ENCODE peak calls at places on chromosomes 4 and X, in seven cellular contexts. One of them, this sample, is unnamed.

GRCh38 chr4:87985097-87985886 is 9.8 kb downstream of the SPP1 start:
- DNase-seq in HepG2: peak
- DNase-seq in upper lobe of left lung: no peak
- DNase-seq in body of pancreas: peak
- DNase-seq in astrocyte of the spinal cord: peak
- DNase-seq in kidney: peak
- DNase-seq in H7: peak
- DNase-seq in this sample: peak

GRCh38 chrX:108947205-108947604 is 210.8 kb upstream of the IRS4 start:
- DNase-seq in HepG2: no peak
- DNase-seq in upper lobe of left lung: no peak
- DNase-seq in body of pancreas: no peak
- DNase-seq in astrocyte of the spinal cord: no peak
- DNase-seq in kidney: no peak
- DNase-seq in H7: no peak
- DNase-seq in this sample: no peak

GRCh38 chr4:26086621-26087068 is 172.6 kb downstream of the SMIM20 start:
- DNase-seq in HepG2: no peak
- DNase-seq in upper lobe of left lung: no peak
- DNase-seq in body of pancreas: no peak
- DNase-seq in astrocyte of the spinal cord: no peak
- DNase-seq in kidney: no peak
- DNase-seq in H7: no peak
- DNase-seq in this sample: no peak

GRCh38 chr4:76984788-76985211 is 35.2 kb downstream of the SEPTIN11 start:
- DNase-seq in HepG2: peak
- DNase-seq in upper lobe of left lung: no peak
- DNase-seq in body of pancreas: no peak
- DNase-seq in astrocyte of the spinal cord: peak
- DNase-seq in kidney: peak
- DNase-seq in H7: no peak
- DNase-seq in this sample: no peak

GRCh38 chrX:555589-556220 is 74.9 kb upstream of the SHOX start:
- DNase-seq in HepG2: no peak
- DNase-seq in upper lobe of left lung: no peak
- DNase-seq in body of pancreas: no peak
- DNase-seq in astrocyte of the spinal cord: no peak
- DNase-seq in kidney: no peak
- DNase-seq in H7: no peak
- DNase-seq in this sample: no peak

GRCh38 chr4:53582194-53582593 is 9.1 kb downstream of the LNX1 start:
- DNase-seq in HepG2: peak
- DNase-seq in upper lobe of left lung: no peak
- DNase-seq in body of pancreas: no peak
- DNase-seq in astrocyte of the spinal cord: no peak
- DNase-seq in kidney: no peak
- DNase-seq in H7: no peak
- DNase-seq in this sample: no peak

GRCh38 chr4:67198757-67199156 is 346.5 kb downstream of the CENPC start:
- DNase-seq in HepG2: no peak
- DNase-seq in upper lobe of left lung: no peak
- DNase-seq in body of pancreas: no peak
- DNase-seq in astrocyte of the spinal cord: peak
- DNase-seq in kidney: no peak
- DNase-seq in H7: peak
- DNase-seq in this sample: peak

GRCh38 chrX:25020391-25021131 is 4.8 kb upstream of the ARX start:
- DNase-seq in HepG2: no peak
- DNase-seq in upper lobe of left lung: peak
- DNase-seq in body of pancreas: no peak
- DNase-seq in astrocyte of the spinal cord: no peak
- DNase-seq in kidney: no peak
- DNase-seq in H7: peak
- DNase-seq in this sample: peak

GRCh38 chr4:124318292-124318691 is 394.2 kb downstream of the ANKRD50 start:
- DNase-seq in HepG2: no peak
- DNase-seq in upper lobe of left lung: no peak
- DNase-seq in body of pancreas: no peak
- DNase-seq in astrocyte of the spinal cord: no peak
- DNase-seq in kidney: no peak
- DNase-seq in H7: no peak
- DNase-seq in this sample: peak

DNA sequence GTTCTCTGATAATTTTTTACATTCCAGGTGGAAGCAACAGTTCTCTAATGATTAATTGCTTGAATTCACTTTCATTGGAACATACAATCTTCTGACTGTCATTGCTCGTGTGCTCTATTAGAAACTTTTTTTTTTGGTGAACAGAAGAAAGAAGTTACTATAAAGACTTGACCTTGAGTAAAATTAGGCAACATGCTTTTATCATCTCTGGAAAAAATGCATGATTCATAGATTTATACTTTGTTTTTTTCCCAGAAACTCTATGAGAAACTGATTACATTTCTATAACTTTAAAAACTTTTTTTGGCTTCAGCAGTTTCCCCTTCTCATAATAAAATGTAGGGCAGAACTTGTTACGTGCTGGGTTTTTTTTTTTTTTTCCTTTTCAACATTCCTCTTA is 167.6 kb downstream of the ARHGAP10 start:
- DNase-seq in HepG2: no peak
- DNase-seq in upper lobe of left lung: no peak
- DNase-seq in body of pancreas: no peak
- DNase-seq in astrocyte of the spinal cord: no peak
- DNase-seq in kidney: no peak
- DNase-seq in H7: no peak
- DNase-seq in this sample: no peak
- H3K4me3 ChIP-seq in HepG2: no peak
- H3K4me3 ChIP-seq in upper lobe of left lung: no peak
- H3K4me3 ChIP-seq in body of pancreas: no peak
- H3K4me3 ChIP-seq in astrocyte of the spinal cord: no peak
- H3K4me3 ChIP-seq in kidney: no peak
- H3K4me3 ChIP-seq in H7: no peak
- H3K4me3 ChIP-seq in this sample: no peak

DNA sequence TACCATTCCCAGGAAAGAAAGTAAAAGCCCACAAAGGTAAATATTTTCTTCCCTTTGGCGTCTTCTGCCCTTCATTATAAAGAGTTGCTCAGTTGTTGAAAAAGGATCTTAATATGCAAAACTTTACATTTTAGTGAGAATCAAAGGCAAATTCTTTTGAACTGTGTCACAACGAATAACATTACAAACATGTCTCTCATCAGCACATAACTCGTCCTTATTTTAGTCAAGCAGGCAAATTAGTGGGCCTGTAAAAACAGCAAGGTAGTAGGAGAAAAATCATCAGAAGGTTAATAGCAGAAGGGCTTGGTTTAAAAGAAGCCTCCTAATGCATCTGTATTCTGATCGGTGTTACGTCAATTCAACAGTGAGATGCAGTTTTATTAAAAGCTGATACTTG is 647.3 kb upstream of the DIPK2B start:
- DNase-seq in HepG2: no peak
- DNase-seq in upper lobe of left lung: no peak
- DNase-seq in body of pancreas: no peak
- DNase-seq in astrocyte of the spinal cord: no peak
- DNase-seq in kidney: no peak
- DNase-seq in H7: no peak
- DNase-seq in this sample: no peak
- H3K4me3 ChIP-seq in HepG2: no peak
- H3K4me3 ChIP-seq in upper lobe of left lung: no peak
- H3K4me3 ChIP-seq in body of pancreas: no peak
- H3K4me3 ChIP-seq in astrocyte of the spinal cord: no peak
- H3K4me3 ChIP-seq in kidney: no peak
- H3K4me3 ChIP-seq in H7: no peak
- H3K4me3 ChIP-seq in this sample: no peak

GRCh38 chr4:152697284-152698011 is 17.7 kb upstream of the TMEM154 start:
- DNase-seq in HepG2: no peak
- DNase-seq in upper lobe of left lung: no peak
- DNase-seq in body of pancreas: no peak
- DNase-seq in astrocyte of the spinal cord: no peak
- DNase-seq in kidney: no peak
- DNase-seq in H7: no peak
- DNase-seq in this sample: no peak
- H3K4me3 ChIP-seq in HepG2: no peak
- H3K4me3 ChIP-seq in upper lobe of left lung: no peak
- H3K4me3 ChIP-seq in body of pancreas: no peak
- H3K4me3 ChIP-seq in astrocyte of the spinal cord: no peak
- H3K4me3 ChIP-seq in kidney: no peak
- H3K4me3 ChIP-seq in H7: no peak
- H3K4me3 ChIP-seq in this sample: no peak

GRCh38 chr4:23384741-23385140 is 505.1 kb downstream of the PPARGC1A start:
- DNase-seq in HepG2: no peak
- DNase-seq in upper lobe of left lung: no peak
- DNase-seq in body of pancreas: no peak
- DNase-seq in astrocyte of the spinal cord: peak
- DNase-seq in kidney: no peak
- DNase-seq in H7: no peak
- DNase-seq in this sample: no peak

GRCh38 chr4:23382880-23383279 is 507.0 kb downstream of the PPARGC1A start:
- DNase-seq in HepG2: no peak
- DNase-seq in upper lobe of left lung: no peak
- DNase-seq in body of pancreas: no peak
- DNase-seq in astrocyte of the spinal cord: peak
- DNase-seq in kidney: no peak
- DNase-seq in H7: no peak
- DNase-seq in this sample: no peak

GRCh38 chr4:23392860-23393458 is 496.9 kb downstream of the PPARGC1A start:
- DNase-seq in HepG2: no peak
- DNase-seq in upper lobe of left lung: no peak
- DNase-seq in body of pancreas: no peak
- DNase-seq in astrocyte of the spinal cord: no peak
- DNase-seq in kidney: no peak
- DNase-seq in H7: no peak
- DNase-seq in this sample: no peak

GRCh38 chr4:23388699-23389395 is 501.0 kb downstream of the PPARGC1A start:
- DNase-seq in HepG2: no peak
- DNase-seq in upper lobe of left lung: no peak
- DNase-seq in body of pancreas: no peak
- DNase-seq in astrocyte of the spinal cord: no peak
- DNase-seq in kidney: no peak
- DNase-seq in H7: no peak
- DNase-seq in this sample: no peak

DNA sequence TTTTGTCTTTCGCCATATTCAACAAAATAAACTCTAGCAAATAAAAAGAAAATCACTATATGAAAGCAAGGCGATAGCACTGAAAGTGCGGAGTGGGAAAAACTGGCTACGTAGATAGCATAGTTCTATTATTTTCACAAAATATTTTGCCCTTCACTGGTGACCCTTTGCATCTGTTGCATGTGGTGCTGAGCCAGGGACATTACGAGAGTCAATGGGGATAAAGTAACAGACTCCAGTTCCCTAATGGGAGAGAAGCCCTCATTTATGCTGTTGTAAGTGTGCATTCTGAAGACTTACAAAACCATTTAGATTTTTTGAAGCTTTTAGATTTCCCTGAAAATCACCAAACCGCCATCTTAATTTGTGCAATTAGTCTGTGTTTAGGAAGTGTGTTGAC is 501.6 kb downstream of the PPARGC1A start:
- DNase-seq in HepG2: no peak
- DNase-seq in upper lobe of left lung: no peak
- DNase-seq in body of pancreas: no peak
- DNase-seq in astrocyte of the spinal cord: no peak
- DNase-seq in kidney: no peak
- DNase-seq in H7: no peak
- DNase-seq in this sample: no peak
- H3K4me3 ChIP-seq in HepG2: no peak
- H3K4me3 ChIP-seq in upper lobe of left lung: no peak
- H3K4me3 ChIP-seq in body of pancreas: no peak
- H3K4me3 ChIP-seq in astrocyte of the spinal cord: no peak
- H3K4me3 ChIP-seq in kidney: no peak
- H3K4me3 ChIP-seq in H7: no peak
- H3K4me3 ChIP-seq in this sample: no peak

DNA sequence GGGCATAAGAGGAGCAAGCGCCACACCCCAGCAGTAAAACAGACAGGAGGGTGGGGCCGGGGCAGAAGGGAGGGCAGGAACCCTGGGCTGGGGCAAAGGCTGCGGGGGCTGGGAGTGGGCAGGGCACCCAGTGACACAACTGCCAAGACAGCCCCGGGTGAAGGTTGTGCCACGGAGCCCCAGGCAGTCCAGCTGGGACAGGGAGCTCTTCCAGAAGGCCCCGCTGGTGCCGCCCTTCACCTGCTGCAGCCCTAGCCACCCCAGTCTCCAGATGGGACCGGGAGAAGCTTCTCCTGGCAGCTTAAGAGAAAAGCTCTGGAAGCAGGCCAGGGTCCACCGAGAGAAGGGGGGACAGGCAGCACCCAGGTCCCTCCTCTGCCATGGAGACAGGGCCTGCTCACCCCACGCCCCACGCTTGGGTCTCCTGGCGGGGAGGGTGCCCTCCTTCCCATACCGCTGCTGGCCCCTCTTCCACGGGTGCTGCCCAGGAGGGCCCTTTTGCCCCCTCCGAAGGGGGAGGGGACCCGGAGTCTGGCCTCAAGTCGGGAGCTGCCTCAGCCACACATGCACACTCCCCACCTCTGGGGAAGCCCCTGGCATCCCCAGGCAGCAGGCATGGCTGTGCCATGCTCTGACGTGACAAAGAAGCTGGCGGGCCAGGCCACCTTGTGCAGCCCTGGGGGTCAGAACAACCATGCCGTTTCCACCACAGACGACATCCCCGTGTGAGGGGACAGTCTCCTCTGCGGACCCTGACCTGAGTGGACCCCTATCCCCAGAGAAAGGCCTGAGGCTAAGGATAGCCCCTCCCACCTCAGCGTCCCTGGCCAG is 1.5 kb downstream of the DGKQ start:
- DNase-seq in HepG2: no peak
- DNase-seq in upper lobe of left lung: peak
- DNase-seq in body of pancreas: no peak
- DNase-seq in astrocyte of the spinal cord: no peak
- DNase-seq in kidney: peak
- DNase-seq in H7: no peak
- DNase-seq in this sample: no peak
- H3K4me3 ChIP-seq in HepG2: peak
- H3K4me3 ChIP-seq in upper lobe of left lung: peak
- H3K4me3 ChIP-seq in body of pancreas: no peak
- H3K4me3 ChIP-seq in astrocyte of the spinal cord: peak
- H3K4me3 ChIP-seq in kidney: peak
- H3K4me3 ChIP-seq in H7: peak
- H3K4me3 ChIP-seq in this sample: peak

DNA sequence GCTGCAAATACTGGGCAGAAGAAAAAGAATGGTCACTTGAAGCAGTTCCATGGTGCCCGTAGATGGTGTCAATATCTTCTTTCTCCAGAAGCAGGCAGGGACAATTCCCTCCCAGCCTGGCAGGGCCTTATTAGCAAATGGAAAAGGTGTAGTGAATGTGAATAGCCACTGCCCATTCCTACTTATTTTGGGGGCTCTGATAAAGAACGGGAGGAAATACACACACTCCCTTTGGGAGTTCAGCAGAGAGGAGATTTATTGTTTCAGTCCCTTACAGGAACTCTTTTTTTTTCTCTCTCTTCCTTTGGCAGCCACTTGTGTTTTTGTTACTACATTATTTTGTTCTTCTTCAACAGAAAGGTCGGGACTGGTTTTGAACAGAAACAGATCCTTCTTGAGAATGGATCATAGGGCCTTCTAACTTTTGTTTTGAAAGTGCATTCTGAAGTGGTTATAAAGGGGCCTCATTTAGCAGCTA is at the start of gene EMCN:
- DNase-seq in HepG2: no peak
- DNase-seq in upper lobe of left lung: no peak
- DNase-seq in body of pancreas: no peak
- DNase-seq in astrocyte of the spinal cord: peak
- DNase-seq in kidney: no peak
- DNase-seq in H7: no peak
- DNase-seq in this sample: peak
- H3K4me3 ChIP-seq in HepG2: no peak
- H3K4me3 ChIP-seq in upper lobe of left lung: peak
- H3K4me3 ChIP-seq in body of pancreas: no peak
- H3K4me3 ChIP-seq in astrocyte of the spinal cord: peak
- H3K4me3 ChIP-seq in kidney: peak
- H3K4me3 ChIP-seq in H7: no peak
- H3K4me3 ChIP-seq in this sample: no peak

This sample was measured in HAP-1.